ENCODE peak calls at places on chromosomes 5 and 9, in seven cellular contexts. Y is Right ventricle myocardium inferior; O is stimulated activated CD4-positive, alpha-beta T cell treated with anti-CD3 and anti-CD28 coated beads, Interleukin-2, amount 100 ng/mL, for 24 hours; W is ACHN; I is T-helper 2 cell; A is EL; V is AG20443. X is an unnamed sample.

GRCh38 chr9:130143974-130144373 is 28.2 kb upstream of the NCS1 start:
- DNase-seq in Y (no peak), O (no peak), W (no peak), I (no peak), A (no peak), V (peak), X (no peak)

GRCh38 chr9:98159301-98159700 is 33.1 kb downstream of the CORO2A start:
- DNase-seq in Y (no peak), O (no peak), W (no peak), I (no peak), A (no peak), V (peak), X (no peak)

GRCh38 chr9:128282500-128282899 is 6.4 kb downstream of the SWI5 start:
- DNase-seq in Y (no peak), O (no peak), W (no peak), I (no peak), A (peak), V (peak), X (no peak)

GRCh38 chr5:17157916-17158529 is 59.4 kb upstream of the BASP1 start:
- DNase-seq in Y (no peak), O (no peak), W (no peak), I (no peak), A (peak), V (peak), X (no peak)

GRCh38 chr9:70110194-70111041 is 66.8 kb downstream of the MAMDC2 start:
- DNase-seq in Y (no peak), O (no peak), W (peak), I (no peak), A (peak), V (no peak), X (no peak)

GRCh38 chr5:169281625-169282024 is 19.3 kb downstream of the SLIT3 start:
- DNase-seq in Y (no peak), O (no peak), W (no peak), I (no peak), A (no peak), V (no peak), X (no peak)

GRCh38 chr5:110354341-110354740 is 372.1 kb downstream of the TMEM232 start:
- DNase-seq in Y (no peak), O (no peak), W (no peak), I (no peak), A (no peak), V (no peak), X (no peak)

GRCh38 chr9:128911529-128912035 is 9.2 kb upstream of the PHYHD1 start:
- DNase-seq in Y (peak), O (no peak), W (no peak), I (no peak), A (peak), V (peak), X (no peak)

GRCh38 chr5:54390015-54390414 is 65.5 kb upstream of the HSPB3 start:
- DNase-seq in Y (no peak), O (no peak), W (peak), I (no peak), A (peak), V (peak), X (no peak)

GRCh38 chr5:179969110-179969509 is 61.4 kb upstream of the TBC1D9B start:
- DNase-seq in Y (no peak), O (no peak), W (no peak), I (no peak), A (no peak), V (no peak), X (no peak)

GRCh38 chr9:133950206-133950915 is 41.8 kb downstream of the VAV2 start:
- DNase-seq in Y (peak), O (no peak), W (no peak), I (no peak), A (no peak), V (peak), X (no peak)

GRCh38 chr9:11697101-11697500 is 996.1 kb upstream of the TYRP1 start:
- DNase-seq in Y (no peak), O (no peak), W (no peak), I (no peak), A (no peak), V (no peak), X (no peak)

GRCh38 chr5:53326420-53327153 is 153.8 kb upstream of the FST start:
- DNase-seq in Y (no peak), O (no peak), W (no peak), I (no peak), A (no peak), V (no peak), X (no peak)

GRCh38 chr9:137307255-137308101 is 5.4 kb upstream of the NRARP start:
- DNase-seq in Y (no peak), O (no peak), W (no peak), I (no peak), A (no peak), V (no peak), X (no peak)

GRCh38 chr9:6195714-6196360 is 19.8 kb upstream of the IL33 start:
- DNase-seq in Y (no peak), O (no peak), W (no peak), I (no peak), A (no peak), V (no peak), X (no peak)

GRCh38 chr5:55451976-55452375 is 82.8 kb downstream of the PLPP1 start:
- DNase-seq in Y (no peak), O (no peak), W (no peak), I (no peak), A (no peak), V (no peak), X (no peak)

GRCh38 chr9:92644278-92644677 is 25.7 kb downstream of the IPPK start:
- DNase-seq in Y (no peak), O (no peak), W (no peak), I (no peak), A (no peak), V (no peak), X (no peak)

GRCh38 chr5:178437296-178438075 is 152.7 kb downstream of the COL23A1 start:
- DNase-seq in Y (no peak), O (no peak), W (no peak), I (no peak), A (no peak), V (no peak), X (no peak)

GRCh38 chr5:5752844-5753243 is 330.4 kb downstream of the ICE1 start:
- DNase-seq in Y (no peak), O (no peak), W (no peak), I (no peak), A (no peak), V (no peak), X (no peak)

GRCh38 chr5:158796812-158797497 is 302.8 kb downstream of the EBF1 start:
- DNase-seq in Y (no peak), O (no peak), W (no peak), I (no peak), A (no peak), V (peak), X (no peak)

GRCh38 chr9:89886281-89886700 is 281.5 kb downstream of the GADD45G start:
- DNase-seq in Y (no peak), O (no peak), W (peak), I (no peak), A (no peak), V (no peak), X (no peak)

GRCh38 chr5:89396262-89396975 is 513.4 kb upstream of the MEF2C start:
- DNase-seq in Y (peak), O (no peak), W (no peak), I (no peak), A (no peak), V (peak), X (no peak)

GRCh38 chr9:16058131-16058549 is 505.3 kb downstream of the CCDC171 start:
- DNase-seq in Y (no peak), O (no peak), W (peak), I (no peak), A (peak), V (peak), X (no peak)

GRCh38 chr9:130172161-130172857 is at the start of gene NCS1:
- DNase-seq in Y (peak), O (peak), W (peak), I (peak), A (peak), V (peak), X (peak)

GRCh38 chr9:38713426-38713825 is 6.5 kb downstream of the FAM240B start:
- DNase-seq in Y (no peak), O (no peak), W (no peak), I (no peak), A (peak), V (no peak), X (no peak)

GRCh38 chr9:126673689-126674364 is 60.1 kb downstream of the LMX1B start:
- DNase-seq in Y (no peak), O (no peak), W (no peak), I (no peak), A (no peak), V (no peak), X (no peak)

GRCh38 chr9:93606187-93606586 is 29.8 kb downstream of the PHF2 start:
- DNase-seq in Y (no peak), O (no peak), W (no peak), I (no peak), A (no peak), V (no peak), X (no peak)

GRCh38 chr9:136122425-136123383 is 4.0 kb upstream of the TMEM250 start:
- DNase-seq in Y (peak), O (peak), W (peak), I (peak), A (peak), V (peak), X (peak)

GRCh38 chr5:39131210-39132127 is 57.3 kb upstream of the RICTOR start:
- DNase-seq in Y (no peak), O (no peak), W (no peak), I (no peak), A (no peak), V (no peak), X (no peak)

GRCh38 chr9:117435630-117436261 is 20.9 kb upstream of the ASTN2 start:
- DNase-seq in Y (no peak), O (no peak), W (no peak), I (no peak), A (no peak), V (no peak), X (no peak)

GRCh38 chr5:43065384-43066230 is 25.5 kb upstream of the ANXA2R start:
- DNase-seq in Y (peak), O (peak), W (peak), I (peak), A (peak), V (no peak), X (peak)

GRCh38 chr9:100436566-100436965 is 9.6 kb downstream of the MSANTD3 start:
- DNase-seq in Y (no peak), O (no peak), W (no peak), I (no peak), A (no peak), V (no peak), X (no peak)

GRCh38 chr5:131382407-131383395 is 118.8 kb downstream of the CDC42SE2 start:
- DNase-seq in Y (no peak), O (no peak), W (peak), I (no peak), A (peak), V (peak), X (peak)

GRCh38 chr9:133306242-133307194 is 29.5 kb downstream of the SURF6 start:
- DNase-seq in Y (no peak), O (no peak), W (no peak), I (no peak), A (peak), V (peak), X (no peak)

GRCh38 chr5:149685494-149685893 is 44.6 kb upstream of the PPARGC1B start:
- DNase-seq in Y (no peak), O (no peak), W (no peak), I (no peak), A (no peak), V (no peak), X (no peak)